ENCODE peak calls at places on chromosome 12, in four cellular contexts. One of them, this sample, is unnamed.

GRCh38 chr12:9760699-9761406 is at the start of gene CD69:
- DNase-seq in left kidney: peak
- DNase-seq in stimulated activated CD4-positive, alpha-beta T cell treated with anti-CD3 and anti-CD28 coated beads, Interleukin-4, amount 100 ng/mL, for 4 hours: peak
- DNase-seq in central memory CD4-positive, alpha-beta T cell: peak
- DNase-seq in this sample: no peak

GRCh38 chr12:78970041-78970440 is 105.5 kb downstream of the SYT1 start:
- DNase-seq in left kidney: no peak
- DNase-seq in stimulated activated CD4-positive, alpha-beta T cell treated with anti-CD3 and anti-CD28 coated beads, Interleukin-4, amount 100 ng/mL, for 4 hours: no peak
- DNase-seq in central memory CD4-positive, alpha-beta T cell: no peak
- DNase-seq in this sample: no peak

GRCh38 chr12:1197264-1198018 is 206.4 kb downstream of the ERC1 start:
- DNase-seq in left kidney: no peak
- DNase-seq in stimulated activated CD4-positive, alpha-beta T cell treated with anti-CD3 and anti-CD28 coated beads, Interleukin-4, amount 100 ng/mL, for 4 hours: no peak
- DNase-seq in central memory CD4-positive, alpha-beta T cell: no peak
- DNase-seq in this sample: no peak

GRCh38 chr12:10497602-10498001 is 8.1 kb upstream of the EIF2S3B start:
- DNase-seq in left kidney: no peak
- DNase-seq in stimulated activated CD4-positive, alpha-beta T cell treated with anti-CD3 and anti-CD28 coated beads, Interleukin-4, amount 100 ng/mL, for 4 hours: no peak
- DNase-seq in central memory CD4-positive, alpha-beta T cell: no peak
- DNase-seq in this sample: no peak

GRCh38 chr12:124509300-124509675 is 58.1 kb downstream of the NCOR2 start:
- DNase-seq in left kidney: no peak
- DNase-seq in stimulated activated CD4-positive, alpha-beta T cell treated with anti-CD3 and anti-CD28 coated beads, Interleukin-4, amount 100 ng/mL, for 4 hours: no peak
- DNase-seq in central memory CD4-positive, alpha-beta T cell: no peak
- DNase-seq in this sample: no peak

GRCh38 chr12:91127296-91127695 is 16.0 kb upstream of the LUM start:
- DNase-seq in left kidney: no peak
- DNase-seq in stimulated activated CD4-positive, alpha-beta T cell treated with anti-CD3 and anti-CD28 coated beads, Interleukin-4, amount 100 ng/mL, for 4 hours: no peak
- DNase-seq in central memory CD4-positive, alpha-beta T cell: no peak
- DNase-seq in this sample: no peak

GRCh38 chr12:72289633-72290032 is 17.5 kb downstream of the TRHDE start:
- DNase-seq in left kidney: no peak
- DNase-seq in stimulated activated CD4-positive, alpha-beta T cell treated with anti-CD3 and anti-CD28 coated beads, Interleukin-4, amount 100 ng/mL, for 4 hours: no peak
- DNase-seq in central memory CD4-positive, alpha-beta T cell: no peak
- DNase-seq in this sample: no peak

GRCh38 chr12:114167431-114167830 is 201.3 kb upstream of the RBM19 start:
- DNase-seq in left kidney: no peak
- DNase-seq in stimulated activated CD4-positive, alpha-beta T cell treated with anti-CD3 and anti-CD28 coated beads, Interleukin-4, amount 100 ng/mL, for 4 hours: no peak
- DNase-seq in central memory CD4-positive, alpha-beta T cell: no peak
- DNase-seq in this sample: no peak

GRCh38 chr12:20376984-20377383 is 8.6 kb downstream of the PDE3A start:
- DNase-seq in left kidney: peak
- DNase-seq in stimulated activated CD4-positive, alpha-beta T cell treated with anti-CD3 and anti-CD28 coated beads, Interleukin-4, amount 100 ng/mL, for 4 hours: no peak
- DNase-seq in central memory CD4-positive, alpha-beta T cell: no peak
- DNase-seq in this sample: no peak

GRCh38 chr12:51345681-51346080 is 798 bp downstream of the CELA1 start:
- DNase-seq in left kidney: no peak
- DNase-seq in stimulated activated CD4-positive, alpha-beta T cell treated with anti-CD3 and anti-CD28 coated beads, Interleukin-4, amount 100 ng/mL, for 4 hours: no peak
- DNase-seq in central memory CD4-positive, alpha-beta T cell: no peak
- DNase-seq in this sample: peak

GRCh38 chr12:51330186-51330585 is 6.2 kb upstream of the BIN2 start:
- DNase-seq in left kidney: no peak
- DNase-seq in stimulated activated CD4-positive, alpha-beta T cell treated with anti-CD3 and anti-CD28 coated beads, Interleukin-4, amount 100 ng/mL, for 4 hours: no peak
- DNase-seq in central memory CD4-positive, alpha-beta T cell: no peak
- DNase-seq in this sample: no peak

GRCh38 chr12:80780746-80781145 is 64.0 kb downstream of the MYF5 start:
- DNase-seq in left kidney: no peak
- DNase-seq in stimulated activated CD4-positive, alpha-beta T cell treated with anti-CD3 and anti-CD28 coated beads, Interleukin-4, amount 100 ng/mL, for 4 hours: no peak
- DNase-seq in central memory CD4-positive, alpha-beta T cell: no peak
- DNase-seq in this sample: no peak

GRCh38 chr12:52477651-52478050 is 4.0 kb upstream of the KRT6C start:
- DNase-seq in left kidney: no peak
- DNase-seq in stimulated activated CD4-positive, alpha-beta T cell treated with anti-CD3 and anti-CD28 coated beads, Interleukin-4, amount 100 ng/mL, for 4 hours: no peak
- DNase-seq in central memory CD4-positive, alpha-beta T cell: no peak
- DNase-seq in this sample: no peak

GRCh38 chr12:102010265-102010994 is 51.4 kb downstream of the WASHC3 start:
- DNase-seq in left kidney: no peak
- DNase-seq in stimulated activated CD4-positive, alpha-beta T cell treated with anti-CD3 and anti-CD28 coated beads, Interleukin-4, amount 100 ng/mL, for 4 hours: no peak
- DNase-seq in central memory CD4-positive, alpha-beta T cell: no peak
- DNase-seq in this sample: no peak

GRCh38 chr12:21607701-21608100 is 3.1 kb upstream of the GYS2 start:
- DNase-seq in left kidney: peak
- DNase-seq in stimulated activated CD4-positive, alpha-beta T cell treated with anti-CD3 and anti-CD28 coated beads, Interleukin-4, amount 100 ng/mL, for 4 hours: no peak
- DNase-seq in central memory CD4-positive, alpha-beta T cell: peak
- DNase-seq in this sample: peak

GRCh38 chr12:48997719-48998496 is 1.3 kb downstream of the DDN start:
- DNase-seq in left kidney: peak
- DNase-seq in stimulated activated CD4-positive, alpha-beta T cell treated with anti-CD3 and anti-CD28 coated beads, Interleukin-4, amount 100 ng/mL, for 4 hours: no peak
- DNase-seq in central memory CD4-positive, alpha-beta T cell: no peak
- DNase-seq in this sample: peak

GRCh38 chr12:43407816-43408645 is 144.0 kb downstream of the ADAMTS20 start:
- DNase-seq in left kidney: peak
- DNase-seq in stimulated activated CD4-positive, alpha-beta T cell treated with anti-CD3 and anti-CD28 coated beads, Interleukin-4, amount 100 ng/mL, for 4 hours: no peak
- DNase-seq in central memory CD4-positive, alpha-beta T cell: no peak
- DNase-seq in this sample: no peak

This sample was measured in GM23338.